ENCODE peak calls at places on chromosomes 16 and 17, in ten cellular contexts. W is CD8-positive, alpha-beta T cell; V is posterior cingulate gyrus; Q is ELR; G is M059J; B is MV-4-11; I is memory B cell; Z is Kasumi-1; C is naive B cell; P is NCI-H226. R is an unnamed sample.
A peak's percentile ranks its signal among the peaks of the same experiment; 100 is the strongest.

GRCh38 chr17:44606658-44607057 is 49.4 kb downstream of the FZD2 start:
- DNase-seq in W (no peak), V (no peak), Q (no peak), G (no peak), B (no peak), I (no peak), Z (no peak), C (no peak), P (no peak), R (no peak)

GRCh38 chr17:3528604-3529511 is 28.8 kb downstream of the TRPV3 start:
- DNase-seq in W (no peak), V (no peak), Q (peak; percentile 20), G (peak; percentile 33), B (no peak), I (no peak), Z (no peak), C (no peak), P (no peak), R (no peak)

GRCh38 chr16:11367483-11367906 is 22.2 kb downstream of the RMI2 start:
- DNase-seq in W (no peak), V (no peak), Q (no peak), G (no peak), B (peak; percentile 18), I (no peak), Z (no peak), C (no peak), P (peak; percentile 33), R (no peak)

GRCh38 chr16:27230562-27230991 is 27.3 kb downstream of the KDM8 start:
- DNase-seq in W (peak; percentile 83), V (no peak), Q (no peak), G (no peak), B (peak; percentile 68), I (no peak), Z (no peak), C (peak; percentile 53), P (no peak), R (peak; percentile 65)

GRCh38 chr16:85171004-85171808 is 58.9 kb upstream of the CIBAR2 start:
- DNase-seq in W (no peak), V (no peak), Q (peak; percentile 34), G (no peak), B (no peak), I (no peak), Z (no peak), C (no peak), P (no peak), R (no peak)

GRCh38 chr17:75777243-75777922 is 7.2 kb upstream of the UNK start:
- DNase-seq in W (no peak), V (no peak), Q (no peak), G (peak; percentile 16), B (no peak), I (no peak), Z (no peak), C (no peak), P (no peak), R (no peak)

GRCh38 chr17:69030145-69030544 is 30.6 kb downstream of the ABCA9 start:
- DNase-seq in W (no peak), V (no peak), Q (peak; percentile 11), G (no peak), B (no peak), I (no peak), Z (no peak), C (no peak), P (no peak), R (no peak)

GRCh38 chr16:65576631-65577030 is 454.8 kb upstream of the CDH11 start:
- DNase-seq in W (no peak), V (no peak), Q (no peak), G (peak; percentile 26), B (no peak), I (no peak), Z (no peak), C (no peak), P (no peak), R (no peak)

GRCh38 chr17:39671651-39672521 is 3.6 kb downstream of the PNMT start:
- DNase-seq in W (no peak), V (no peak), Q (peak; percentile 51), G (peak; percentile 42), B (no peak), I (no peak), Z (peak; percentile 42), C (no peak), P (no peak), R (no peak)

GRCh38 chr17:35846055-35846809 is 22.5 kb downstream of the HEATR9 start:
- DNase-seq in W (no peak), V (no peak), Q (no peak), G (peak; percentile 10), B (no peak), I (no peak), Z (no peak), C (no peak), P (no peak), R (no peak)

GRCh38 chr16:88798772-88799455 is 4.7 kb upstream of the CDT1 start:
- DNase-seq in W (no peak), V (no peak), Q (no peak), G (no peak), B (peak; percentile 57), I (no peak), Z (peak; percentile 23), C (no peak), P (no peak), R (no peak)

GRCh38 chr17:56902350-56902749 is 11.5 kb downstream of the TRIM25 start:
- DNase-seq in W (no peak), V (no peak), Q (peak; percentile 85), G (peak; percentile 86), B (no peak), I (no peak), Z (no peak), C (no peak), P (peak; percentile 86), R (no peak)

GRCh38 chr16:68401871-68402747 is 46.2 kb downstream of the SMPD3 start:
- DNase-seq in W (no peak), V (no peak), Q (peak; percentile 77), G (peak; percentile 63), B (peak; percentile 87), I (no peak), Z (no peak), C (no peak), P (no peak), R (no peak)

GRCh38 chr17:74455025-74455585 is 11.3 kb upstream of the CD300A start:
- DNase-seq in W (no peak), V (no peak), Q (no peak), G (no peak), B (no peak), I (no peak), Z (no peak), C (no peak), P (no peak), R (no peak)

GRCh38 chr16:17173134-17173729 is 297.5 kb downstream of the XYLT1 start:
- DNase-seq in W (no peak), V (no peak), Q (peak; percentile 19), G (no peak), B (peak; percentile 99), I (no peak), Z (peak; percentile 62), C (peak; percentile 25), P (no peak), R (no peak)

GRCh38 chr17:79700574-79700973 is 30.2 kb upstream of the ENPP7 start:
- DNase-seq in W (no peak), V (no peak), Q (no peak), G (no peak), B (no peak), I (no peak), Z (no peak), C (no peak), P (no peak), R (no peak)

GRCh38 chr16:47162670-47163420 is 19.1 kb upstream of the NETO2 start:
- DNase-seq in W (no peak), V (no peak), Q (no peak), G (no peak), B (no peak), I (no peak), Z (no peak), C (no peak), P (no peak), R (no peak)

GRCh38 chr17:72425796-72426173 is 305.0 kb downstream of the SOX9 start:
- DNase-seq in W (no peak), V (no peak), Q (no peak), G (no peak), B (no peak), I (no peak), Z (no peak), C (no peak), P (no peak), R (no peak)

GRCh38 chr16:28974007-28974436 is 556 bp upstream of the SPNS1 start:
- DNase-seq in W (peak; percentile 39), V (peak; percentile 66), Q (peak; percentile 86), G (peak; percentile 79), B (peak; percentile 10), I (no peak), Z (peak; percentile 46), C (no peak), P (peak; percentile 54), R (no peak)

GRCh38 chr17:64156670-64157069 is 26.7 kb upstream of the ERN1 start:
- DNase-seq in W (no peak), V (no peak), Q (no peak), G (no peak), B (no peak), I (no peak), Z (no peak), C (no peak), P (no peak), R (no peak)

GRCh38 chr16:53732296-53732929 is 28.5 kb downstream of the FTO start:
- DNase-seq in W (no peak), V (no peak), Q (peak; percentile 11), G (peak; percentile 77), B (no peak), I (no peak), Z (no peak), C (no peak), P (peak; percentile 90), R (no peak)

GRCh38 chr16:1909661-1910231 is 8.5 kb downstream of the HS3ST6 start:
- DNase-seq in W (no peak), V (no peak), Q (no peak), G (no peak), B (peak; percentile 17), I (peak; percentile 9), Z (no peak), C (no peak), P (no peak), R (no peak)

GRCh38 chr17:41551370-41551769 is 20.5 kb downstream of the KRT9 start:
- DNase-seq in W (no peak), V (no peak), Q (peak; percentile 48), G (no peak), B (no peak), I (no peak), Z (no peak), C (no peak), P (no peak), R (no peak)

GRCh38 chr16:3058173-3059030 is 7.0 kb upstream of the IL32 start:
- DNase-seq in W (peak; percentile 61), V (peak; percentile 36), Q (peak; percentile 47), G (peak; percentile 42), B (peak; percentile 7), I (peak; percentile 37), Z (peak; percentile 10), C (peak; percentile 29), P (no peak), R (peak; percentile 44)

GRCh38 chr17:78884876-78885667 is 17.9 kb downstream of the CEP295NL start:
- DNase-seq in W (no peak), V (no peak), Q (no peak), G (no peak), B (no peak), I (no peak), Z (no peak), C (no peak), P (no peak), R (no peak)

GRCh38 chr16:69187891-69188451 is 1.0 kb downstream of the SNTB2 start:
- DNase-seq in W (peak; percentile 45), V (peak; percentile 14), Q (peak; percentile 60), G (peak; percentile 79), B (no peak), I (no peak), Z (peak; percentile 27), C (peak; percentile 41), P (no peak), R (peak; percentile 25)